ENCODE peak calls at places on chromosomes 11 and 22, in nine cellular contexts. G is thyroid gland; T is sciatic nerve; P is nucleus accumbens; M is epithelial cell of esophagus; H is cardiac muscle cell; V is EL; B is HCT116; J is CD4-positive, CD25-positive, alpha-beta regulatory T cell. Q is an unnamed sample.

GRCh38 chr11:93606721-93607120 is 54.8 kb upstream of the CEP295 start:
- DNase-seq in G (no peak), T (no peak), P (no peak), M (no peak), H (no peak), V (no peak), B (no peak), J (no peak), Q (no peak)

GRCh38 chr11:112013501-112014164 is 11.6 kb upstream of the DLAT start:
- DNase-seq in G (no peak), T (no peak), P (no peak), M (peak; percentile 59), H (no peak), V (no peak), B (no peak), J (no peak), Q (no peak)

GRCh38 chr11:35786188-35786587 is 123.6 kb downstream of the TRIM44 start:
- DNase-seq in G (no peak), T (no peak), P (no peak), M (no peak), H (no peak), V (no peak), B (no peak), J (no peak), Q (no peak)

GRCh38 chr11:34053161-34053686 is 1.7 kb downstream of the CAPRIN1 start:
- DNase-seq in G (peak; percentile 61), T (peak; percentile 83), P (peak; percentile 33), M (peak; percentile 78), H (peak; percentile 80), V (peak; percentile 82), B (no peak), J (peak; percentile 76), Q (peak; percentile 18)

GRCh38 chr22:49807780-49808708 is 19.6 kb downstream of the BRD1 start:
- DNase-seq in G (no peak), T (no peak), P (no peak), M (no peak), H (no peak), V (no peak), B (no peak), J (peak; percentile 64), Q (no peak)

GRCh38 chr11:76791861-76792260 is 8.7 kb downstream of the TSKU start:
- DNase-seq in G (no peak), T (no peak), P (no peak), M (peak; percentile 76), H (no peak), V (peak; percentile 73), B (no peak), J (no peak), Q (no peak)

GRCh38 chr11:113528982-113529381 is 53.8 kb upstream of the DRD2 start:
- DNase-seq in G (no peak), T (no peak), P (no peak), M (peak; percentile 71), H (no peak), V (peak; percentile 25), B (no peak), J (no peak), Q (no peak)

GRCh38 chr11:107259826-107260225 is 197.8 kb downstream of the CWF19L2 start:
- DNase-seq in G (no peak), T (no peak), P (no peak), M (no peak), H (peak; percentile 13), V (no peak), B (no peak), J (no peak), Q (peak; percentile 1)

GRCh38 chr22:49582171-49582570 is 245.5 kb downstream of the BRD1 start:
- DNase-seq in G (no peak), T (no peak), P (peak; percentile 53), M (no peak), H (no peak), V (no peak), B (no peak), J (no peak), Q (peak; percentile 78)

GRCh38 chr22:43269325-43270040 is 73.7 kb downstream of the SCUBE1 start:
- DNase-seq in G (no peak), T (no peak), P (no peak), M (no peak), H (no peak), V (no peak), B (no peak), J (no peak), Q (no peak)

GRCh38 chr22:40213478-40213877 is 35.8 kb downstream of the TNRC6B start:
- DNase-seq in G (no peak), T (no peak), P (no peak), M (no peak), H (no peak), V (no peak), B (no peak), J (no peak), Q (no peak)

GRCh38 chr22:31046591-31047226 is 34.4 kb upstream of the SMTN start:
- DNase-seq in G (peak; percentile 41), T (peak; percentile 74), P (no peak), M (no peak), H (peak; percentile 42), V (no peak), B (no peak), J (no peak), Q (no peak)

GRCh38 chr11:45994421-45995341 is 72.2 kb downstream of the LARGE2 start:
- DNase-seq in G (no peak), T (no peak), P (no peak), M (peak; percentile 16), H (peak; percentile 63), V (no peak), B (no peak), J (no peak), Q (no peak)

GRCh38 chr22:23275751-23276150 is 95.4 kb downstream of the BCR start:
- DNase-seq in G (no peak), T (no peak), P (no peak), M (no peak), H (no peak), V (no peak), B (no peak), J (no peak), Q (no peak)

GRCh38 chr11:72570893-72571741 is 103.1 kb downstream of the PDE2A start:
- DNase-seq in G (no peak), T (no peak), P (no peak), M (no peak), H (no peak), V (no peak), B (no peak), J (no peak), Q (no peak)

GRCh38 chr22:44759430-44760310 is 7.3 kb downstream of the ARHGAP8 start:
- DNase-seq in G (no peak), T (no peak), P (no peak), M (no peak), H (no peak), V (no peak), B (no peak), J (no peak), Q (no peak)

GRCh38 chr11:47448566-47449427 is at the start of gene RAPSN:
- DNase-seq in G (no peak), T (no peak), P (no peak), M (no peak), H (no peak), V (no peak), B (no peak), J (no peak), Q (no peak)

GRCh38 chr11:72951815-72952340 is 137.7 kb downstream of the ATG16L2 start:
- DNase-seq in G (no peak), T (no peak), P (no peak), M (peak; percentile 52), H (no peak), V (no peak), B (no peak), J (no peak), Q (no peak)

GRCh38 chr11:126485021-126485781 is 129.7 kb downstream of the ST3GAL4 start:
- DNase-seq in G (no peak), T (peak; percentile 30), P (no peak), M (peak; percentile 21), H (no peak), V (peak; percentile 40), B (no peak), J (no peak), Q (no peak)

GRCh38 chr22:45551310-45552016 is 48.8 kb downstream of the FBLN1 start:
- DNase-seq in G (peak; percentile 18), T (no peak), P (no peak), M (peak; percentile 86), H (no peak), V (no peak), B (no peak), J (no peak), Q (no peak)